ENCODE peak calls at places on chromosomes 6 and 20, in five cellular contexts. S, K, X, B and Y are unnamed samples.
A peak's percentile ranks its signal among the peaks of the same experiment; 100 is the strongest.

GRCh38 chr6:44918893-44919292 is 409.2 kb upstream of the RUNX2 start:
- DNase-seq in S (no peak), B (peak; percentile 30), K (no peak), X (no peak), Y (no peak)

GRCh38 chr6:166406197-166406596 is 23.5 kb upstream of the MPC1 start:
- DNase-seq in K (no peak), S (no peak), X (no peak), B (no peak), Y (no peak)

GRCh38 chr6:135830971-135831370 is 20.5 kb upstream of the PDE7B start:
- DNase-seq in B (no peak), K (no peak), X (no peak), S (no peak), Y (no peak)

GRCh38 chr6:33761922-33762629 is 15.4 kb upstream of the IP6K3 start:
- DNase-seq in K (no peak), S (no peak), X (peak; percentile 83), B (no peak), Y (peak; percentile 67)

GRCh38 chr20:8646716-8647115 is 422.2 kb upstream of the PLCB4 start:
- DNase-seq in K (no peak), B (peak; percentile 95), X (no peak), S (no peak), Y (no peak)

GRCh38 chr6:144957236-144957937 is 672.3 kb downstream of the UTRN start:
- DNase-seq in K (no peak), S (no peak), B (peak; percentile 55), X (no peak), Y (no peak)

GRCh38 chr20:54550776-54551396 is 75.5 kb downstream of the DOK5 start:
- DNase-seq in B (peak; percentile 71), K (no peak), X (no peak), S (no peak), Y (no peak)

GRCh38 chr6:116528800-116529199 is 16.7 kb downstream of the TRAPPC3L start:
- DNase-seq in K (no peak), X (no peak), S (no peak), B (peak; percentile 58), Y (peak; percentile 87)

GRCh38 chr6:67689329-67689728 is 945.8 kb upstream of the ADGRB3 start:
- DNase-seq in S (no peak), X (no peak), B (no peak), K (peak; percentile 10), Y (no peak)

GRCh38 chr6:20379231-20379630 is 22.4 kb upstream of the E2F3 start:
- DNase-seq in K (no peak), B (peak; percentile 29), X (no peak), S (no peak), Y (no peak)

GRCh38 chr6:46453221-46453620 is 38.0 kb downstream of the RCAN2 start:
- DNase-seq in X (no peak), B (peak; percentile 72), S (no peak), K (no peak), Y (no peak)
- H3K4me3 ChIP-seq in X (no peak overlapping the region), B (no peak overlapping the region), S (no peak overlapping the region), K (no peak overlapping the region), Y (no peak overlapping the region)

GRCh38 chr6:109002882-109003281 is 91.8 kb downstream of the SESN1 start:
- DNase-seq in K (no peak), S (no peak), B (no peak), X (no peak), Y (no peak)
- H3K4me1 ChIP-seq in K (no peaks in the 10 kb centered on the region), S (peaks cover under 1% of the 10 kb centered on the region), B (no peaks in the 10 kb centered on the region), X (no peaks in the 10 kb centered on the region), Y (peaks cover 2% of the 10 kb centered on the region)

GRCh38 chr6:85673198-85674139 is 30.8 kb upstream of the SYNCRIP start:
- DNase-seq in B (no peak), K (no peak), X (no peak), S (no peak), Y (no peak)

GRCh38 chr6:85674604-85675003 is 31.9 kb upstream of the SYNCRIP start:
- DNase-seq in K (no peak), X (no peak), B (no peak), S (no peak), Y (no peak)

GRCh38 chr6:85677243-85677956 is 34.7 kb upstream of the SYNCRIP start:
- DNase-seq in S (no peak), K (no peak), X (no peak), B (no peak), Y (no peak)

GRCh38 chr6:85676086-85676729 is 33.5 kb upstream of the SYNCRIP start:
- DNase-seq in S (no peak), X (no peak), K (no peak), B (no peak), Y (no peak)

GRCh38 chr6:85675030-85675819 is 32.5 kb upstream of the SYNCRIP start:
- DNase-seq in S (no peak), X (no peak), K (no peak), B (peak; percentile 81), Y (peak; percentile 27)
- H3K4me3 ChIP-seq in S (no peak overlapping the region), X (peak overlapping the region; percentile 71), K (peak overlapping the region; percentile 94), B (peak overlapping the region; percentile 84), Y (peak overlapping the region; percentile 96)

GRCh38 chr6:13425971-13426931 is 61.1 kb downstream of the GFOD1 start:
- DNase-seq in X (no peak), B (peak; percentile 88), S (no peak), K (no peak), Y (no peak)

GRCh38 chr6:13428528-13429405 is 58.6 kb downstream of the GFOD1 start:
- DNase-seq in B (no peak), K (no peak), X (no peak), S (no peak), Y (no peak)

GRCh38 chr6:13425270-13425905 is 62.0 kb downstream of the GFOD1 start:
- DNase-seq in S (no peak), B (no peak), X (no peak), K (no peak), Y (no peak)

GRCh38 chr6:13427838-13428527 is 59.4 kb downstream of the GFOD1 start:
- DNase-seq in B (no peak), S (no peak), K (no peak), X (no peak), Y (no peak)

GRCh38 chr6:13427346-13427745 is 60.1 kb downstream of the GFOD1 start:
- DNase-seq in B (no peak), S (no peak), X (no peak), K (no peak), Y (no peak)
- H3K4me1 ChIP-seq in B (peaks cover 5% of the 10 kb centered on the region), S (no peaks in the 10 kb centered on the region), X (no peaks in the 10 kb centered on the region), K (peaks cover 22% of the 10 kb centered on the region), Y (no peaks in the 10 kb centered on the region)

GRCh38 chr6:168410035-168410434 is 30.9 kb upstream of the SMOC2 start:
- DNase-seq in X (no peak), K (no peak), S (no peak), B (no peak), Y (no peak)

GRCh38 chr6:168412456-168412855 is 28.5 kb upstream of the SMOC2 start:
- DNase-seq in X (no peak), B (no peak), S (no peak), K (no peak), Y (no peak)

GRCh38 chr6:168411130-168411529 is 29.9 kb upstream of the SMOC2 start:
- DNase-seq in B (no peak), S (no peak), X (no peak), K (no peak), Y (no peak)

GRCh38 chr6:168411793-168412192 is 29.2 kb upstream of the SMOC2 start:
- DNase-seq in S (no peak), B (no peak), K (no peak), X (no peak), Y (no peak)

GRCh38 chr6:168410554-168411011 is 30.4 kb upstream of the SMOC2 start:
- DNase-seq in X (no peak), S (no peak), B (no peak), K (no peak), Y (no peak)
- H3K4me3 ChIP-seq in X (no peak overlapping the region), S (no peak overlapping the region), B (no peak overlapping the region), K (no peak overlapping the region), Y (no peak overlapping the region)

GRCh38 chr20:1467355-1468116 is 887 bp upstream of the NSFL1C start:
- DNase-seq in X (peak; percentile 66), K (no peak), S (no peak), B (no peak), Y (no peak)

GRCh38 chr20:1471242-1471641 is 4.6 kb upstream of the NSFL1C start:
- DNase-seq in X (no peak), K (no peak), B (no peak), S (no peak), Y (no peak)

GRCh38 chr20:1469925-1470571 is 3.4 kb upstream of the NSFL1C start:
- DNase-seq in K (peak; percentile 69), S (peak; percentile 79), B (peak; percentile 99), X (peak; percentile 91), Y (peak; percentile 76)

GRCh38 chr20:1468117-1468624 is 1.5 kb upstream of the NSFL1C start:
- DNase-seq in X (no peak), K (no peak), S (no peak), B (no peak), Y (no peak)

GRCh38 chr20:1469306-1469905 is 2.8 kb upstream of the NSFL1C start:
- DNase-seq in K (no peak), S (no peak), X (no peak), B (no peak), Y (no peak)
- H3K4me1 ChIP-seq in K (peaks cover 3% of the 10 kb centered on the region), S (peaks cover 12% of the 10 kb centered on the region), X (peaks cover 27% of the 10 kb centered on the region), B (peaks cover 8% of the 10 kb centered on the region), Y (peaks cover 8% of the 10 kb centered on the region)

DNA sequence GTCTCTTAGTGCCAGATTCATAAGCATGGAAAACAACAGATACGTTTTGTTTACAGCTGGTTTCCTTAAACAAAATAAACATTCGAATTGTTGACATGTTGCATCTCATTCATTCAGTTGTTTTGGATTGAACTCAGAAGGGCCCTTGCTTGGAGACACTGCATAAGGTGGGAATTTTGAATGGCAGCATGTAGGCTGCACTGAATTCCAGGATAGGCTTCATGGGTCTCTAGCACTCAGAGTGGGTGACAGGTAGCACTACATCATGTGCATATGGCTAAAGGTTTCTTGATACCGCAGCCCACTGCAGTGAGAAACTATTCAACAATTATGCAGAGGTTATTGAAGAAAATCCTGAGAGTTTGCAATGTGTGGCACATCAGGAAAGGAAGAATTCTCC is 1.6 kb downstream of the BEND6 start:
- DNase-seq in X (no peak), B (no peak), S (no peak), K (no peak), Y (no peak)
- H3K4me3 ChIP-seq in X (no peak overlapping the region), B (peak overlapping the region; percentile 81), S (peak overlapping the region; percentile 92), K (peak overlapping the region; percentile 78), Y (no peak overlapping the region)